ENCODE peak calls at places on chromosomes 11 and 22, in four cellular contexts. A, F, P and L are unnamed samples.
A peak's percentile ranks its signal among the peaks of the same experiment; 100 is the strongest.

GRCh38 chr11:62001450-62002178 is 34.2 kb upstream of the FTH1 start:
- DNase-seq in A (no peak), P (peak; percentile 91), F (no peak), L (peak; percentile 36)

GRCh38 chr11:5923789-5924188 is 18.3 kb upstream of the OR56A3 start:
- DNase-seq in P (no peak), F (no peak), A (no peak), L (peak; percentile 1)

GRCh38 chr22:50030315-50031188 is 18.0 kb upstream of the IL17REL start:
- DNase-seq in P (peak; percentile 44), F (peak; percentile 95), A (peak; percentile 71), L (peak; percentile 67)

GRCh38 chr11:62545437-62546243 is 966 bp downstream of the AHNAK start:
- DNase-seq in A (peak; percentile 95), P (peak; percentile 86), F (peak; percentile 87), L (peak; percentile 96)

GRCh38 chr11:1049431-1049891 is 12.9 kb upstream of the MUC6 start:
- DNase-seq in A (no peak), P (no peak), F (peak; percentile 90), L (no peak)

GRCh38 chr11:60059052-60059451 is 2.6 kb downstream of the MS4A3 start:
- DNase-seq in P (no peak), F (no peak), A (no peak), L (no peak)

GRCh38 chr11:113184498-113184897 is 129.9 kb upstream of the TTC12 start:
- DNase-seq in A (no peak), P (peak; percentile 35), F (no peak), L (peak; percentile 83)

GRCh38 chr11:44605068-44605708 is 39.7 kb downstream of the CD82 start:
- DNase-seq in P (no peak), A (no peak), F (no peak), L (no peak)

GRCh38 chr11:126809514-126810289 is 190.9 kb downstream of the KIRREL3 start:
- DNase-seq in A (no peak), F (no peak), P (no peak), L (no peak)

GRCh38 chr11:17571431-17572358 is 24.6 kb downstream of the OTOG start:
- DNase-seq in P (no peak), A (no peak), F (no peak), L (no peak)

GRCh38 chr11:116730568-116730967 is 42.2 kb downstream of the BUD13 start:
- DNase-seq in P (no peak), A (peak; percentile 28), F (peak; percentile 41), L (no peak)

GRCh38 chr22:47370448-47371262 is 608.2 kb downstream of the TBC1D22A start:
- DNase-seq in P (no peak), F (peak; percentile 59), A (no peak), L (no peak)

GRCh38 chr11:76587810-76588454 is 82.6 kb downstream of the LRRC32 start:
- DNase-seq in P (no peak), F (no peak), A (no peak), L (no peak)

GRCh38 chr22:36732609-36733008 is 29.1 kb upstream of the CACNG2 start:
- DNase-seq in P (no peak), A (no peak), F (no peak), L (no peak)

GRCh38 chr11:18352581-18352980 is 30.2 kb downstream of the GTF2H1 start:
- DNase-seq in P (no peak), F (no peak), A (no peak), L (peak; percentile 62)

GRCh38 chr11:114301927-114302326 is 5.7 kb downstream of the NNMT start:
- DNase-seq in A (no peak), F (no peak), P (no peak), L (no peak)

GRCh38 chr11:69669486-69669885 is 5.7 kb downstream of the LTO1 start:
- DNase-seq in A (no peak), F (peak; percentile 62), P (no peak), L (no peak)

DNA sequence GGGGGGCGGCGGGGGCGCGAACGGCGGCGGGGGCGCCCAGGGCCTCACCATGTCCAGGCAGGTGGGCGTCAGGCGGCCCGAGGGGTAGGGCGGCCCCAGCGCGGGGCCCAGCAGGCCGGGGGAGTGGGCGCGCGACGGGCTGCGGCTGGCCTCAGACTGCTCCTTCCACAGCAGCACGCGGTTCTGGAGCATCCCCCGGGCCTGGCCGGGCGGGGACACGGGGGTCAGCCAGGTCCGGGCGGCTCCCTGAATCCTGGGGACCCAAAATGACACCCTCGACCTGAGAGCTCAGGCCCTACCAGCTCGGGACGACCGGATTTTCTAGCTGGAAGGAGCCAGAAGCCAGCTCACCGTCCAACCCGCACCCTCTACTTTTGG is 5.5 kb upstream of the SLC16A8 start:
- DNase-seq in P (no peak), A (no peak), F (no peak), L (no peak)
- H3K4me3 ChIP-seq in P (no peak overlapping the region), A (peak overlapping the region; percentile 49), F (no peak overlapping the region), L (no peak overlapping the region)

GRCh38 chr22:31836010-31836409 is 82.2 kb downstream of the DEPDC5 start:
- DNase-seq in F (no peak), A (no peak), P (no peak), L (no peak)
- TF ChIP-seq CTCF in F (no peak), A (no peak), P (no peak), L (peak; percentile 3)

DNA sequence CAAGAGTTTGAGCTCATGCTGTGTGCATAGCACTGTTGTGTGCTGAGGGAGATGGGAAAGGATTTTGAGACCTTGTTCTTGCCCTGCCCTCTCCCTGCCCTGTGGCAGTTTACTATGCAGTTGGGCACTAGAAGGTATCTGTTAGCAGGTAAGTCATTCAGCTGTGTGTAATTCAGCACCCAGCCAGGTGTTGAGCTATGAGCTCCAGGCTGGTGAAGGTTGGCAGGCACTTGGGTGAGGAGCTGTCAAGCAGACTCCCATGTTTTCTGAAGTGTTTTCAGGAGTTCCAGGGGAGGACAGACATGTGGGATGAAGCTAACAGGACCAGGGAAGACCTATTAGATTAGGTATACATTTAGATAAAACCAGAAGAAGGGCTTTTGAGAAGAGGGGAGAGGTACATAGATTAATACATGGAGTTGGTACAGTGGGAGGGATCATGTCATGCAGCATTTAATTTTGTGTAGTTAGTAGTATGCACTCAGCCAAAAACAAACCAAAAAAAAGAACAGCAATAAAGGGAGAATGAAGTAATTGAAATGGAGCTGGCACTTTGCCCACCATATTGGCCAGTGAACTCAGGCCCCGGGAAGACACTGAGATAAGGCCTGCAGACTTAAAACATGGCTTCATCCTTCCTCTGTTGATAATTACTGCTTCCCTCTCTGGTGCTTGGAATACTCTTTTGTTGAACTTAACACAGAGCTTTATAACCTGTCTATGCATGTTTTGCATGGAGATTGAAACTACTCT is 2.9 kb downstream of the PANX1 start:
- DNase-seq in F (no peak), P (no peak), A (no peak), L (peak; percentile 54)
- H3K4me3 ChIP-seq in F (no peak overlapping the region), P (no peak overlapping the region), A (peak overlapping the region; percentile 94), L (peak overlapping the region; percentile 87)

GRCh38 chr11:3057069-3057963 is at the start of gene CARS1:
- DNase-seq in F (peak; percentile 99), A (peak; percentile 97), P (peak; percentile 91), L (peak; percentile 94)

GRCh38 chr11:3058753-3059664 is 1.8 kb upstream of the CARS1 start:
- DNase-seq in F (no peak), P (peak; percentile 40), A (no peak), L (peak; percentile 93)

GRCh38 chr11:3052567-3052966 is 4.7 kb downstream of the CARS1 start:
- DNase-seq in F (no peak), A (no peak), P (no peak), L (no peak)

GRCh38 chr11:3055881-3056280 is 1.3 kb downstream of the CARS1 start:
- DNase-seq in F (no peak), P (no peak), A (no peak), L (no peak)

GRCh38 chr11:3056296-3057068 is 741 bp downstream of the CARS1 start:
- DNase-seq in F (no peak), P (no peak), A (no peak), L (peak; percentile 18)
- TF ChIP-seq CTCF in F (no peak), P (no peak), A (no peak), L (no peak)

GRCh38 chr11:2866178-2866577 is 19.4 kb downstream of the CDKN1C start:
- DNase-seq in P (no peak), F (no peak), A (no peak), L (no peak)

GRCh38 chr11:2868604-2869526 is 16.7 kb downstream of the CDKN1C start:
- DNase-seq in F (no peak), A (no peak), P (no peak), L (no peak)

GRCh38 chr11:2869561-2870427 is 15.8 kb downstream of the CDKN1C start:
- DNase-seq in F (no peak), P (no peak), A (no peak), L (no peak)

GRCh38 chr11:2867142-2867541 is 18.4 kb downstream of the CDKN1C start:
- DNase-seq in P (no peak), F (no peak), A (no peak), L (no peak)

GRCh38 chr11:2867722-2868548 is 17.6 kb downstream of the CDKN1C start:
- DNase-seq in A (no peak), F (no peak), P (no peak), L (no peak)
- H3K4me3 ChIP-seq in A (peak overlapping the region; percentile 56), F (peak overlapping the region; percentile 20), P (no peak overlapping the region), L (no peak overlapping the region)